ENCODE peak calls at places on chromosomes 16 and 17, in six cellular contexts. One of them, this sample, is unnamed.

GRCh38 chr17:80101946-80102706 is 745 bp downstream of the GAA start:
- DNase-seq in suprapubic skin: peak; percentile 71
- DNase-seq in adrenal gland: no peak
- DNase-seq in lung: no peak
- DNase-seq in psoas muscle: no peak
- DNase-seq in ascending aorta: no peak
- DNase-seq in this sample: no peak

GRCh38 chr17:5508855-5509254 is 22.5 kb downstream of the MIS12 start:
- DNase-seq in suprapubic skin: no peak
- DNase-seq in adrenal gland: no peak
- DNase-seq in lung: no peak
- DNase-seq in psoas muscle: no peak
- DNase-seq in ascending aorta: no peak
- DNase-seq in this sample: no peak

GRCh38 chr16:88649924-88650748 is 717 bp downstream of the CYBA start:
- DNase-seq in suprapubic skin: peak; percentile 80
- DNase-seq in adrenal gland: no peak
- DNase-seq in lung: no peak
- DNase-seq in psoas muscle: no peak
- DNase-seq in ascending aorta: no peak
- DNase-seq in this sample: no peak

GRCh38 chr17:61714300-61714699 is 123.3 kb upstream of the NACA2 start:
- DNase-seq in suprapubic skin: no peak
- DNase-seq in adrenal gland: no peak
- DNase-seq in lung: no peak
- DNase-seq in psoas muscle: no peak
- DNase-seq in ascending aorta: no peak
- DNase-seq in this sample: no peak

GRCh38 chr17:65366102-65366844 is 195.2 kb downstream of the AXIN2 start:
- DNase-seq in suprapubic skin: no peak
- DNase-seq in adrenal gland: no peak
- DNase-seq in lung: no peak
- DNase-seq in psoas muscle: no peak
- DNase-seq in ascending aorta: no peak
- DNase-seq in this sample: no peak

GRCh38 chr16:15777533-15778203 is 79.2 kb downstream of the MYH11 start:
- DNase-seq in suprapubic skin: no peak
- DNase-seq in adrenal gland: no peak
- DNase-seq in lung: no peak
- DNase-seq in psoas muscle: no peak
- DNase-seq in ascending aorta: no peak
- DNase-seq in this sample: no peak

GRCh38 chr16:81582655-81583441 is 138.2 kb downstream of the CMIP start:
- DNase-seq in suprapubic skin: no peak
- DNase-seq in adrenal gland: peak; percentile 81
- DNase-seq in lung: no peak
- DNase-seq in psoas muscle: peak; percentile 27
- DNase-seq in ascending aorta: no peak
- DNase-seq in this sample: no peak

GRCh38 chr16:4179020-4179419 is 62.8 kb upstream of the ADCY9 start:
- DNase-seq in suprapubic skin: peak; percentile 78
- DNase-seq in adrenal gland: no peak
- DNase-seq in lung: peak; percentile 79
- DNase-seq in psoas muscle: peak; percentile 32
- DNase-seq in ascending aorta: no peak
- DNase-seq in this sample: no peak

GRCh38 chr16:10617662-10618420 is 37.4 kb upstream of the EMP2 start:
- DNase-seq in suprapubic skin: no peak
- DNase-seq in adrenal gland: no peak
- DNase-seq in lung: no peak
- DNase-seq in psoas muscle: no peak
- DNase-seq in ascending aorta: no peak
- DNase-seq in this sample: no peak

GRCh38 chr17:13437966-13438779 is 163.6 kb downstream of the HS3ST3A1 start:
- DNase-seq in suprapubic skin: no peak
- DNase-seq in adrenal gland: no peak
- DNase-seq in lung: no peak
- DNase-seq in psoas muscle: no peak
- DNase-seq in ascending aorta: no peak
- DNase-seq in this sample: no peak

GRCh38 chr16:678858-679807 is 1.1 kb upstream of the STUB1 start:
- DNase-seq in suprapubic skin: peak; percentile 90
- DNase-seq in adrenal gland: peak; percentile 88
- DNase-seq in lung: peak; percentile 73
- DNase-seq in psoas muscle: peak; percentile 76
- DNase-seq in ascending aorta: no peak
- DNase-seq in this sample: peak; percentile 66

GRCh38 chr16:76801357-76801756 is 389.6 kb upstream of the MON1B start:
- DNase-seq in suprapubic skin: no peak
- DNase-seq in adrenal gland: no peak
- DNase-seq in lung: no peak
- DNase-seq in psoas muscle: no peak
- DNase-seq in ascending aorta: no peak
- DNase-seq in this sample: no peak

GRCh38 chr16:51374346-51374745 is 223.3 kb upstream of the SALL1 start:
- DNase-seq in suprapubic skin: no peak
- DNase-seq in adrenal gland: no peak
- DNase-seq in lung: no peak
- DNase-seq in psoas muscle: no peak
- DNase-seq in ascending aorta: no peak
- DNase-seq in this sample: no peak

GRCh38 chr17:30995347-30995746 is 24.5 kb downstream of the RNF135 start:
- DNase-seq in suprapubic skin: no peak
- DNase-seq in adrenal gland: no peak
- DNase-seq in lung: no peak
- DNase-seq in psoas muscle: no peak
- DNase-seq in ascending aorta: no peak
- DNase-seq in this sample: no peak

GRCh38 chr16:68995011-68995504 is 110.4 kb upstream of the HAS3 start:
- DNase-seq in suprapubic skin: no peak
- DNase-seq in adrenal gland: no peak
- DNase-seq in lung: no peak
- DNase-seq in psoas muscle: no peak
- DNase-seq in ascending aorta: no peak
- DNase-seq in this sample: no peak

GRCh38 chr17:17889922-17890321 is 53.1 kb upstream of the SREBF1 start:
- DNase-seq in suprapubic skin: no peak
- DNase-seq in adrenal gland: no peak
- DNase-seq in lung: no peak
- DNase-seq in psoas muscle: no peak
- DNase-seq in ascending aorta: no peak
- DNase-seq in this sample: no peak

GRCh38 chr17:78791840-78792709 is 10.0 kb upstream of the CYTH1 start:
- DNase-seq in suprapubic skin: no peak
- DNase-seq in adrenal gland: no peak
- DNase-seq in lung: no peak
- DNase-seq in psoas muscle: no peak
- DNase-seq in ascending aorta: no peak
- DNase-seq in this sample: no peak

GRCh38 chr17:75864448-75864871 is 9.3 kb upstream of the WBP2 start:
- DNase-seq in suprapubic skin: peak; percentile 88
- DNase-seq in adrenal gland: peak; percentile 38
- DNase-seq in lung: peak; percentile 69
- DNase-seq in psoas muscle: peak; percentile 74
- DNase-seq in ascending aorta: no peak
- DNase-seq in this sample: no peak

GRCh38 chr17:39014795-39015545 is 47.8 kb upstream of the FBXO47 start:
- DNase-seq in suprapubic skin: peak; percentile 53
- DNase-seq in adrenal gland: no peak
- DNase-seq in lung: no peak
- DNase-seq in psoas muscle: peak; percentile 23
- DNase-seq in ascending aorta: no peak
- DNase-seq in this sample: no peak

GRCh38 chr17:79387783-79388182 is 223.1 kb downstream of the RBFOX3 start:
- DNase-seq in suprapubic skin: no peak
- DNase-seq in adrenal gland: no peak
- DNase-seq in lung: no peak
- DNase-seq in psoas muscle: no peak
- DNase-seq in ascending aorta: no peak
- DNase-seq in this sample: no peak

GRCh38 chr16:63628812-63629211 is 1493.1 kb downstream of the CDH11 start:
- DNase-seq in suprapubic skin: no peak
- DNase-seq in adrenal gland: no peak
- DNase-seq in lung: no peak
- DNase-seq in psoas muscle: no peak
- DNase-seq in ascending aorta: no peak
- DNase-seq in this sample: no peak

GRCh38 chr17:564526-564925 is 150.1 kb downstream of the VPS53 start:
- DNase-seq in suprapubic skin: no peak
- DNase-seq in adrenal gland: no peak
- DNase-seq in lung: no peak
- DNase-seq in psoas muscle: no peak
- DNase-seq in ascending aorta: no peak
- DNase-seq in this sample: no peak

GRCh38 chr17:48735057-48735341 is 6.4 kb upstream of the HOXB13 start:
- DNase-seq in suprapubic skin: no peak
- DNase-seq in adrenal gland: no peak
- DNase-seq in lung: no peak
- DNase-seq in psoas muscle: no peak
- DNase-seq in ascending aorta: no peak
- DNase-seq in this sample: no peak

GRCh38 chr17:63333869-63334268 is 112.2 kb downstream of the CYB561 start:
- DNase-seq in suprapubic skin: no peak
- DNase-seq in adrenal gland: no peak
- DNase-seq in lung: no peak
- DNase-seq in psoas muscle: no peak
- DNase-seq in ascending aorta: no peak
- DNase-seq in this sample: no peak

GRCh38 chr16:18942069-18942468 is 15.9 kb upstream of the SMG1 start:
- DNase-seq in suprapubic skin: no peak
- DNase-seq in adrenal gland: no peak
- DNase-seq in lung: no peak
- DNase-seq in psoas muscle: no peak
- DNase-seq in ascending aorta: no peak
- DNase-seq in this sample: no peak

GRCh38 chr16:57208926-57209325 is 22.8 kb downstream of the RSPRY1 start:
- DNase-seq in suprapubic skin: no peak
- DNase-seq in adrenal gland: no peak
- DNase-seq in lung: no peak
- DNase-seq in psoas muscle: no peak
- DNase-seq in ascending aorta: no peak
- DNase-seq in this sample: no peak

GRCh38 chr16:86585821-86586611 is 7.7 kb downstream of the FOXL1 start:
- DNase-seq in suprapubic skin: no peak
- DNase-seq in adrenal gland: no peak
- DNase-seq in lung: no peak
- DNase-seq in psoas muscle: no peak
- DNase-seq in ascending aorta: no peak
- DNase-seq in this sample: no peak

GRCh38 chr17:73338050-73338491 is 26.3 kb upstream of the CDC42EP4 start:
- DNase-seq in suprapubic skin: no peak
- DNase-seq in adrenal gland: peak; percentile 31
- DNase-seq in lung: no peak
- DNase-seq in psoas muscle: no peak
- DNase-seq in ascending aorta: no peak
- DNase-seq in this sample: no peak

GRCh38 chr17:71329310-71330098 is 791.3 kb upstream of the SOX9 start:
- DNase-seq in suprapubic skin: no peak
- DNase-seq in adrenal gland: no peak
- DNase-seq in lung: no peak
- DNase-seq in psoas muscle: no peak
- DNase-seq in ascending aorta: no peak
- DNase-seq in this sample: no peak
- H3K27ac ChIP-seq in suprapubic skin: no peak overlapping the region
- H3K27ac ChIP-seq in adrenal gland: no peak overlapping the region
- H3K27ac ChIP-seq in lung: no peak overlapping the region
- H3K27ac ChIP-seq in psoas muscle: no peak overlapping the region
- H3K27ac ChIP-seq in ascending aorta: no peak overlapping the region
- H3K27ac ChIP-seq in this sample: no peak overlapping the region

DNA sequence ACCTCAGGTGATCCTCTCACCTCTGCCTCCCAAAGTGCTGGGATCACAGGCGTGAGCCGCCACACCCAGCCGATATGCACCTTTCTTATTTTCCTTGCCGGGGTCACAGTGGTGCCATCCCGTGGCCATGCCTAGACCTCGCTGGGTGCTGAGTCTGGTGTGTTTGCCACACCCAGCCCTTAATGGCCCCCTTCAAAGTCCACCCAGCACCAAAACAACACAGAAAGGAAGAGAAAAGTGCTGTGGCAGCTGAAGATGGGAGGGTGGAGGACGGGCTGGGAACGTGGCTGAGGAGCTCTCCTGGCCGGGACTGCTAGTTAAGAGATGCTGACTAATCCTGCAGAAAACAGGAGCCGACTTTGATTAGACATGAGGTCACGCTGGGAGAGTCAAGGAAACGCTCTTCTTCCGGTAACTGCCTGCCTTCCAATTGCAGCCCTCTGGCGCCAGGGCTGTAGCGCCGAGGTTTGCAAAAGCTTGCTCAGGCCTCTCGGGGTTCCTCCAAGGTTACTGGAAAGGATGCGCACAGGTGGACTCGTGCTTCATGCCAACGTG is 10.9 kb downstream of the SLC43A2 start:
- DNase-seq in suprapubic skin: no peak
- DNase-seq in adrenal gland: peak; percentile 75
- DNase-seq in lung: no peak
- DNase-seq in psoas muscle: peak; percentile 50
- DNase-seq in ascending aorta: no peak
- DNase-seq in this sample: no peak
- TF ChIP-seq CTCF in suprapubic skin: no peak
- TF ChIP-seq CTCF in adrenal gland: peak; percentile 19
- TF ChIP-seq CTCF in lung: no peak
- TF ChIP-seq CTCF in psoas muscle: no peak
- TF ChIP-seq CTCF in ascending aorta: no peak
- TF ChIP-seq CTCF in this sample: no peak

GRCh38 chr16:85002099-85002541 is 9.2 kb downstream of the ZDHHC7 start:
- DNase-seq in suprapubic skin: no peak
- DNase-seq in adrenal gland: no peak
- DNase-seq in lung: no peak
- DNase-seq in psoas muscle: no peak
- DNase-seq in ascending aorta: no peak
- DNase-seq in this sample: no peak
- H3K27ac ChIP-seq in suprapubic skin: peak overlapping the region; percentile 34
- H3K27ac ChIP-seq in adrenal gland: no peak overlapping the region
- H3K27ac ChIP-seq in lung: peak overlapping the region; percentile 78
- H3K27ac ChIP-seq in psoas muscle: peak overlapping the region; percentile 38
- H3K27ac ChIP-seq in ascending aorta: peak overlapping the region; percentile 95
- H3K27ac ChIP-seq in this sample: peak overlapping the region; percentile 74

GRCh38 chr16:21101631-21102420 is 48.8 kb downstream of the DNAH3 start:
- DNase-seq in suprapubic skin: no peak
- DNase-seq in adrenal gland: peak; percentile 31
- DNase-seq in lung: no peak
- DNase-seq in psoas muscle: no peak
- DNase-seq in ascending aorta: no peak
- DNase-seq in this sample: no peak
- TF ChIP-seq CTCF in suprapubic skin: peak; percentile 15
- TF ChIP-seq CTCF in adrenal gland: peak; percentile 20
- TF ChIP-seq CTCF in lung: no peak
- TF ChIP-seq CTCF in psoas muscle: peak; percentile 13
- TF ChIP-seq CTCF in ascending aorta: no peak
- TF ChIP-seq CTCF in this sample: no peak

GRCh38 chr17:47629826-47630225 is 19.9 kb upstream of the KPNB1 start:
- DNase-seq in suprapubic skin: no peak
- DNase-seq in adrenal gland: no peak
- DNase-seq in lung: no peak
- DNase-seq in psoas muscle: no peak
- DNase-seq in ascending aorta: no peak
- DNase-seq in this sample: no peak
- H3K27ac ChIP-seq in suprapubic skin: no peak overlapping the region
- H3K27ac ChIP-seq in adrenal gland: no peak overlapping the region
- H3K27ac ChIP-seq in lung: no peak overlapping the region
- H3K27ac ChIP-seq in psoas muscle: no peak overlapping the region
- H3K27ac ChIP-seq in ascending aorta: no peak overlapping the region
- H3K27ac ChIP-seq in this sample: no peak overlapping the region

This sample was measured in gastrocnemius medialis.